ENCODE peak calls at places on chromosomes 4 and X, in four cellular contexts. One of them, this sample, is unnamed.

GRCh38 chr4:73619351-73619750 is 885 bp downstream of the RASSF6 start:
- DNase-seq in NB4: no peak
- DNase-seq in endothelial cell of umbilical vein: no peak
- DNase-seq in uterus: no peak
- DNase-seq in this sample: no peak

GRCh38 chr4:114385195-114385985 is 213.2 kb upstream of the UGT8 start:
- DNase-seq in uterus: no peak
- DNase-seq in endothelial cell of umbilical vein: no peak
- DNase-seq in NB4: peak
- DNase-seq in this sample: no peak

GRCh38 chrX:13774696-13775095 is 40.1 kb downstream of the OFD1 start:
- DNase-seq in NB4: no peak
- DNase-seq in uterus: no peak
- DNase-seq in endothelial cell of umbilical vein: no peak
- DNase-seq in this sample: no peak

GRCh38 chr4:97950836-97951235 is 192.4 kb downstream of the STPG2 start:
- DNase-seq in uterus: no peak
- DNase-seq in NB4: no peak
- DNase-seq in endothelial cell of umbilical vein: no peak
- DNase-seq in this sample: no peak

GRCh38 chr4:8118035-8118434 is 40.6 kb downstream of the ABLIM2 start:
- DNase-seq in uterus: no peak
- DNase-seq in endothelial cell of umbilical vein: no peak
- DNase-seq in NB4: no peak
- DNase-seq in this sample: no peak

GRCh38 chrX:23938690-23939089 is 30.9 kb downstream of the CXorf58 start:
- DNase-seq in endothelial cell of umbilical vein: no peak
- DNase-seq in NB4: no peak
- DNase-seq in uterus: no peak
- DNase-seq in this sample: no peak

GRCh38 chrX:38987135-38987780 is 186.0 kb downstream of the MID1IP1 start:
- DNase-seq in NB4: peak
- DNase-seq in endothelial cell of umbilical vein: no peak
- DNase-seq in uterus: no peak
- DNase-seq in this sample: no peak

GRCh38 chrX:103477496-103477895 is 41.8 kb downstream of the RAB40A start:
- DNase-seq in NB4: no peak
- DNase-seq in uterus: no peak
- DNase-seq in endothelial cell of umbilical vein: no peak
- DNase-seq in this sample: no peak

GRCh38 chrX:135484636-135485289 is 35.7 kb upstream of the INTS6L start:
- DNase-seq in uterus: no peak
- DNase-seq in NB4: peak
- DNase-seq in endothelial cell of umbilical vein: peak
- DNase-seq in this sample: peak

GRCh38 chr4:138646383-138646782 is 369.2 kb upstream of the NOCT start:
- DNase-seq in NB4: no peak
- DNase-seq in endothelial cell of umbilical vein: no peak
- DNase-seq in uterus: no peak
- DNase-seq in this sample: no peak

GRCh38 chr4:30948653-30949052 is 228.5 kb downstream of the PCDH7 start:
- DNase-seq in uterus: no peak
- DNase-seq in NB4: peak
- DNase-seq in endothelial cell of umbilical vein: peak
- DNase-seq in this sample: no peak

GRCh38 chr4:186700746-186701145 is 22.9 kb downstream of the FAT1 start:
- DNase-seq in NB4: no peak
- DNase-seq in endothelial cell of umbilical vein: no peak
- DNase-seq in uterus: peak
- DNase-seq in this sample: peak

GRCh38 chrX:31459361-31459760 is 387.5 kb upstream of the FTHL17 start:
- DNase-seq in endothelial cell of umbilical vein: no peak
- DNase-seq in uterus: no peak
- DNase-seq in NB4: no peak
- DNase-seq in this sample: no peak

GRCh38 chrX:71616672-71617529 is 1.4 kb downstream of the CXCR3 start:
- DNase-seq in endothelial cell of umbilical vein: no peak
- DNase-seq in uterus: no peak
- DNase-seq in NB4: peak
- DNase-seq in this sample: no peak
- TF ChIP-seq POLR2A in endothelial cell of umbilical vein: no peak
- TF ChIP-seq POLR2A in uterus: no peak
- TF ChIP-seq POLR2A in NB4: no peak
- TF ChIP-seq POLR2A in this sample: no peak

GRCh38 chrX:78103656-78104446 is at the start of gene PGK1:
- DNase-seq in endothelial cell of umbilical vein: peak
- DNase-seq in NB4: peak
- DNase-seq in uterus: peak
- DNase-seq in this sample: peak
- TF ChIP-seq POLR2A in endothelial cell of umbilical vein: peak
- TF ChIP-seq POLR2A in NB4: peak
- TF ChIP-seq POLR2A in uterus: peak
- TF ChIP-seq POLR2A in this sample: peak

GRCh38 chr4:1577818-1578217 is 106.3 kb downstream of the FAM53A start:
- DNase-seq in uterus: no peak
- DNase-seq in endothelial cell of umbilical vein: no peak
- DNase-seq in NB4: no peak
- DNase-seq in this sample: no peak

GRCh38 chr4:1578968-1579833 is 104.9 kb downstream of the FAM53A start:
- DNase-seq in uterus: peak
- DNase-seq in endothelial cell of umbilical vein: peak
- DNase-seq in NB4: peak
- DNase-seq in this sample: peak

GRCh38 chr4:1578301-1578781 is 105.8 kb downstream of the FAM53A start:
- DNase-seq in endothelial cell of umbilical vein: no peak
- DNase-seq in NB4: no peak
- DNase-seq in uterus: no peak
- DNase-seq in this sample: no peak

GRCh38 chr4:1582227-1582626 is 101.9 kb downstream of the FAM53A start:
- DNase-seq in endothelial cell of umbilical vein: no peak
- DNase-seq in uterus: no peak
- DNase-seq in NB4: no peak
- DNase-seq in this sample: no peak

GRCh38 chr4:1579834-1580686 is 104.1 kb downstream of the FAM53A start:
- DNase-seq in uterus: peak
- DNase-seq in NB4: peak
- DNase-seq in endothelial cell of umbilical vein: peak
- DNase-seq in this sample: peak
- TF ChIP-seq POLR2A in uterus: peak
- TF ChIP-seq POLR2A in NB4: peak
- TF ChIP-seq POLR2A in endothelial cell of umbilical vein: peak
- TF ChIP-seq POLR2A in this sample: no peak

GRCh38 chrX:106802388-106803275 is at the start of gene TBC1D8B:
- DNase-seq in uterus: peak
- DNase-seq in endothelial cell of umbilical vein: peak
- DNase-seq in NB4: peak
- DNase-seq in this sample: peak
- TF ChIP-seq POLR2A in uterus: peak
- TF ChIP-seq POLR2A in endothelial cell of umbilical vein: peak
- TF ChIP-seq POLR2A in NB4: no peak
- TF ChIP-seq POLR2A in this sample: peak

GRCh38 chrX:139063364-139063763 is 351.8 kb upstream of the FGF13 start:
- DNase-seq in uterus: no peak
- DNase-seq in endothelial cell of umbilical vein: no peak
- DNase-seq in NB4: no peak
- DNase-seq in this sample: no peak
- TF ChIP-seq POLR2A in uterus: no peak
- TF ChIP-seq POLR2A in endothelial cell of umbilical vein: no peak
- TF ChIP-seq POLR2A in NB4: no peak
- TF ChIP-seq POLR2A in this sample: no peak

DNA sequence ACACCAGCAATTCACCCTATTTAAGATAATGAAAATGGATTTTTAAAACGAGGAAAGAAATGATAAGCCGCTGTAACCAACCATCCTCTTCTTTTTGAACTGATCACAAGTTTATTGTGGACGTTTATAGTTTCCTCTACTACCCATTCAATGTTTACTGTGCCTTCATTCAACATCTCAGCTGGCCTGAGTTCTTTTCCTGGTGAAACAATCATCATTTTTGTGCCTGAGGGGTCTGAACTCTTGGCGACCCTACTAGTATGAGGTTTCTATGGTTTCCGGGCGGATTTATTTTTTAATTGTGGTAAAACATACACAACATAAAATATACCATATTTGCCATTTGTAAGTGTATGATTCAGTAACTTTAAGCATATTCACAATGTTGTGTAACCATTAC is 100.7 kb downstream of the SPRY1 start:
- DNase-seq in NB4: no peak
- DNase-seq in endothelial cell of umbilical vein: no peak
- DNase-seq in uterus: no peak
- DNase-seq in this sample: no peak
- TF ChIP-seq POLR2A in NB4: no peak
- TF ChIP-seq POLR2A in endothelial cell of umbilical vein: no peak
- TF ChIP-seq POLR2A in uterus: no peak
- TF ChIP-seq POLR2A in this sample: no peak

DNA sequence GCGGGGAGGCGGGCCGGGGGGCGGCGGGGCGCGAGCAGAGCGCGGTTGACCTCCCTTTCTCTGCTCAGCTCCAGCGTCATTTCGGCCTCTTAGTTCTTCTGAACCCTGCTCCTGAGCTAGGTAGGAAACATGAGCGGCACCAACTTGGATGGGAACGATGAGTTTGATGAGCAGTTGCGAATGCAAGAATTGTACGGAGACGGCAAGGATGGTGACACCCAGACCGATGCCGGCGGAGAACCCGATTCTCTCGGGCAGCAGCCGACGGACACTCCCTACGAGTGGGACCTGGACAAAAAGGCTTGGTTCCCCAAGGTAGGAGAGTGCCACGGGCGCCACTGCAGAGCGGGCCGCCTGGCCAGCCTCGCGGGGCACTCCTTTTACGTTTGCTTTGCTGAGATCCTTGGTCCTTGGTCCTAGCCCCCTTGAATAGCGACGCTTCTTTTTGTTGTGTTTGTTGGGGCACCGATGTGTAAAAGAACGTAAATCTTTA is at the start of gene HTATSF1:
- DNase-seq in endothelial cell of umbilical vein: peak
- DNase-seq in uterus: no peak
- DNase-seq in NB4: no peak
- DNase-seq in this sample: no peak
- TF ChIP-seq POLR2A in endothelial cell of umbilical vein: no peak
- TF ChIP-seq POLR2A in uterus: no peak
- TF ChIP-seq POLR2A in NB4: no peak
- TF ChIP-seq POLR2A in this sample: no peak

GRCh38 chr4:89056953-89057398 is at the start of gene FAM13A:
- DNase-seq in NB4: peak
- DNase-seq in uterus: peak
- DNase-seq in endothelial cell of umbilical vein: peak
- DNase-seq in this sample: peak
- TF ChIP-seq POLR2A in NB4: no peak
- TF ChIP-seq POLR2A in uterus: no peak
- TF ChIP-seq POLR2A in endothelial cell of umbilical vein: peak
- TF ChIP-seq POLR2A in this sample: peak